ENCODE peak calls at places on chromosomes 7 and 10, in four cellular contexts. P is brain microvascular endothelial cell, Q is AG04450, R is astrocyte. J is an unnamed sample.

GRCh38 chr7:69738396-69738889 is 140.2 kb downstream of the AUTS2 start:
- DNase-seq in P (no peak), Q (no peak), R (peak; percentile 71), J (peak; percentile 58)

GRCh38 chr7:55185941-55186609 is 167.3 kb downstream of the EGFR start:
- DNase-seq in R (peak; percentile 93), Q (peak; percentile 76), P (peak; percentile 93), J (peak; percentile 68)

GRCh38 chr10:52314007-52314821 is at the start of gene DKK1:
- DNase-seq in Q (no peak), P (peak; percentile 84), R (peak; percentile 49), J (no peak)

GRCh38 chr7:142791502-142791901 is 20.7 kb downstream of the PRSS2 start:
- DNase-seq in R (no peak), P (no peak), Q (no peak), J (no peak)

GRCh38 chr10:103244663-103245271 is 920 bp upstream of the RPEL1 start:
- DNase-seq in R (no peak), P (peak; percentile 71), Q (peak; percentile 66), J (no peak)

GRCh38 chr7:84139986-84140729 is 54.4 kb downstream of the SEMA3A start:
- DNase-seq in P (peak; percentile 9), R (peak; percentile 13), Q (no peak), J (no peak)

GRCh38 chr10:31977440-31978157 is 49.0 kb upstream of the ARHGAP12 start:
- DNase-seq in Q (no peak), P (peak; percentile 29), R (peak; percentile 52), J (no peak)

GRCh38 chr10:93189959-93190358 is 116.3 kb downstream of the CYP26A1 start:
- DNase-seq in P (no peak), Q (no peak), R (no peak), J (no peak)

GRCh38 chr7:27178366-27178765 is 4.2 kb upstream of the HOXA10 start:
- DNase-seq in R (no peak), P (no peak), Q (no peak), J (no peak)

GRCh38 chr7:26449175-26450165 is 157.8 kb downstream of the SNX10 start:
- DNase-seq in P (peak; percentile 35), R (peak; percentile 76), Q (no peak), J (no peak)

GRCh38 chr7:151560243-151560642 is 40.5 kb upstream of the RHEB start:
- DNase-seq in Q (no peak), P (no peak), R (no peak), J (no peak)

GRCh38 chr7:77538186-77538907 is 1.3 kb downstream of the PTPN12 start:
- DNase-seq in P (peak; percentile 89), R (peak; percentile 87), Q (peak; percentile 71), J (peak; percentile 26)

GRCh38 chr10:71927669-71928592 is 36.3 kb upstream of the CHST3 start:
- DNase-seq in P (no peak), Q (peak; percentile 49), R (peak; percentile 27), J (peak; percentile 12)

GRCh38 chr10:126017961-126018560 is 121.7 kb downstream of the FANK1 start:
- DNase-seq in P (peak; percentile 78), Q (peak; percentile 13), R (peak; percentile 93), J (no peak)

GRCh38 chr7:146844405-146844804 is 727.8 kb downstream of the CNTNAP2 start:
- DNase-seq in R (no peak), P (no peak), Q (no peak), J (no peak)
- H3K4me3 ChIP-seq in R (no peak overlapping the region), P (no peak overlapping the region), Q (no peak overlapping the region), J (no peak overlapping the region)

GRCh38 chr10:132169766-132170560 is 16.8 kb upstream of the DPYSL4 start:
- DNase-seq in R (no peak), Q (no peak), P (no peak), J (no peak)
- TF ChIP-seq CTCF in R (no peak), Q (no peak), P (no peak), J (no peak)

DNA sequence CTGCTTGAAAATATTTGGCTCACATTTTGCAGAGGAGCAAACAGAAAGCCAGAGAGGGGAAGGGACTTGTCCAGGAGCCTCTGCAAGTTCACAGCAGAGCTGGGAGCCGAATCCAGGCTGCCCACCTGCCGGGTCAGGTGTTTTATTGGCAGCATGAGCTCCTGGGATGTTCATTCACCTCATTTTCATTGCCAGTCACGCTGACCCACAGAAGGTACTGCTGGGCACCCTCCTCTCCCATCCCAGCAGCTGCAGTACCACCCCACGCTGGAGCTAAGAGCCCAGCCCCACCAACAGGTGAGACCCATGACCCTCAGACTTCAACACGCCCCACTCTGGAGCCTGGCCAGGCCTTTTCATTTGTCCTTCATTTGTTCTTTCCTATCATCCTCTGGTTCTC is 102.7 kb downstream of the GRID1 start:
- DNase-seq in Q (no peak), R (no peak), P (no peak), J (no peak)
- H3K4me3 ChIP-seq in Q (no peak overlapping the region), R (no peak overlapping the region), P (no peak overlapping the region), J (no peak overlapping the region)

DNA sequence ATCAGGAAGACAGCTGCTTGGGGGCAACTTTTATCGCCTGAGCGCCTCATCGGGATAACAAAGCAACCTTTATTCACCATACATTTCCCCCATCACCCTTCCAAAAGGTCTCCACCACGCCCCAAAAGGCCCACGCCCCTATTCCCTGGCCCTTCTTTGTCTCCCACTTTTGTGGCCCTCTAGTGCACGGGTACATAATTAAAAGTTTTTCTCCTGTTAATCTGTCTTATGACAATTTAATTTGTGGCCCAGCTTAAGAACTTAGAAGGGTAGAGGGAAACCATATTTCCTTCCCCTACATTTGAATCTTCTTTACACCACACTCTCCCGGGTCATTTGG is 643 bp downstream of the RP9 start:
- DNase-seq in P (no peak), R (no peak), Q (no peak), J (no peak)
- TF ChIP-seq CTCF in P (peak; percentile 19), R (peak; percentile 18), Q (peak; percentile 11), J (no peak)

GRCh38 chr7:39735903-39736302 is 112.5 kb downstream of the RALA start:
- DNase-seq in P (peak; percentile 71), R (peak; percentile 29), Q (no peak), J (no peak)
- H3K4me3 ChIP-seq in P (no peak overlapping the region), R (no peak overlapping the region), Q (peak overlapping the region; percentile 31), J (no peak overlapping the region)

DNA sequence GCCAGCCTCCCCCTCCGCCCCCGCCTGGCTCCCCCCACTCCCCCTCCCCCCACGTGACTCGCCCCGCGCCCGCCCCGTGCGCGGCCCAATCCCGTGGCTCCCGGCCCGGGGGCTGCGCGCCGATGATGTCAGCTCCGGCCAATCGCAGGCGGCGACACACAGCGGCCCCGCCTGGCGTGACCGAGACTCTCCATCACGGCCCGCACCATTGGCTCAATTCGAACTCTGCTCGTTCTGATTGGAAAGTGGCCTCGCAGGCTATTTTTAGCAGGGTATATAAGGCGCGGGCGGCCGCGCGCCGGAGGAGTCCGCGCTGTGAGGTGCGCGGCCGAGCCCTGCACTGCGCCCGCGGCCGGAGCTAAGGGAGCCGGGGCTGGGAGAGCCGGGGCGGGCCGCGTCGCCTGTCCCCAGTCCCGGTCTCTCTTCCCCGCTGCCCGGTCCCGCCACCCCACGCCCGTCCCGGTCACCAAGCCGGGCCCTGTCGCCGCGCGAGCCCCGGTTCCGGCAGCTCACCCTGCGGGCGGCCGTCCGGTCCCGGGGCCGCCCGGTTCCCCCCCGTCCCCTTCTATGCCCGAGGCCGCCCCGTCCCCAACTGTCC is 341 bp upstream of the KLF6 start:
- DNase-seq in R (peak; percentile 85), P (peak; percentile 98), Q (peak; percentile 95), J (no peak)
- TF ChIP-seq CTCF in R (no peak), P (no peak), Q (no peak), J (no peak)

J was measured in AG04449.